ENCODE peak calls at places on chromosomes 13 and 19, in five cellular contexts. H is KG1; G is CD4-positive, alpha-beta T cell; A is heart left ventricle; I is renal cortical epithelial cell. N is an unnamed sample.

GRCh38 chr19:47700934-47701716 is 12.1 kb upstream of the EHD2 start:
- DNase-seq in H (no peak), A (no peak), I (no peak), G (no peak), N (no peak)

GRCh38 chr19:48351341-48351752 is 12.4 kb downstream of the TMEM143 start:
- DNase-seq in G (peak), H (peak), A (peak), I (no peak), N (peak)

GRCh38 chr13:19817510-19818158 is 34.9 kb upstream of the PSPC1 start:
- DNase-seq in G (no peak), I (peak), H (no peak), A (no peak), N (no peak)

GRCh38 chr13:106132216-106132615 is 403.2 kb downstream of the EFNB2 start:
- DNase-seq in H (no peak), A (no peak), I (peak), G (no peak), N (no peak)

GRCh38 chr13:48602296-48603040 is 51.3 kb upstream of the CYSLTR2 start:
- DNase-seq in H (no peak), A (no peak), I (no peak), G (no peak), N (no peak)

GRCh38 chr19:13115936-13116281 is 631 bp downstream of the TRMT1 start:
- DNase-seq in H (no peak), A (no peak), I (no peak), G (no peak), N (no peak)

GRCh38 chr19:16369664-16370576 is 45.3 kb downstream of the KLF2 start:
- DNase-seq in I (no peak), A (no peak), H (no peak), G (peak), N (no peak)

GRCh38 chr13:106371024-106371423 is 164.4 kb downstream of the EFNB2 start:
- DNase-seq in I (no peak), H (no peak), A (no peak), G (no peak), N (no peak)

GRCh38 chr13:48078251-48078656 is 16.6 kb downstream of the MED4 start:
- DNase-seq in I (peak), A (no peak), H (no peak), G (no peak), N (no peak)

GRCh38 chr19:37304190-37304883 is 66.6 kb upstream of the ZNF527 start:
- DNase-seq in I (no peak), G (no peak), H (no peak), A (peak), N (no peak)

GRCh38 chr19:1291761-1292418 is 6.2 kb downstream of the EFNA2 start:
- DNase-seq in A (no peak), H (no peak), G (no peak), I (no peak), N (no peak)

GRCh38 chr13:25916119-25916518 is 135.7 kb downstream of the SHISA2 start:
- DNase-seq in I (no peak), A (no peak), H (no peak), G (no peak), N (no peak)

GRCh38 chr13:75857291-75857690 is 221.2 kb downstream of the LMO7 start:
- DNase-seq in H (no peak), A (no peak), I (no peak), G (no peak), N (no peak)

GRCh38 chr19:44212865-44213346 is 574 bp downstream of the ZNF227 start:
- DNase-seq in A (no peak), I (peak), G (no peak), H (no peak), N (no peak)

GRCh38 chr13:76019421-76020044 is 383.4 kb downstream of the LMO7 start:
- DNase-seq in G (no peak), H (no peak), I (no peak), A (no peak), N (peak)

GRCh38 chr19:10112895-10113591 is 1.6 kb downstream of the P2RY11 start:
- DNase-seq in A (no peak), G (peak), I (no peak), H (peak), N (peak)

GRCh38 chr19:31232871-31233270 is 116.4 kb downstream of the TSHZ3 start:
- DNase-seq in H (no peak), A (no peak), I (no peak), G (no peak), N (no peak)

GRCh38 chr19:50362656-50363424 is 2.6 kb downstream of the NAPSA start:
- DNase-seq in H (no peak), I (no peak), A (no peak), G (no peak), N (no peak)

GRCh38 chr19:33665776-33666175 is 44.0 kb downstream of the CHST8 start:
- DNase-seq in H (no peak), A (no peak), I (no peak), G (no peak), N (no peak)

N was measured in left lung.